ENCODE peak calls at places on chromosome 6, in seven cellular contexts. J is neuronal stem cell, G is Karpas-422, R is PC-3, K is IMR-90, T is A549, S is astrocyte. F is an unnamed sample. For H3K9me3 and H3K4me1, the result is how much of the 10 kb centered on the place peaks cover.

GRCh38 chr6:56637640-56638039 is 5.0 kb downstream of the DST start:
- DNase-seq in J (peak), G (peak), R (peak), K (peak), T (peak), S (peak), F (peak)

GRCh38 chr6:135233676-135234491 is 52.8 kb downstream of the MYB start:
- DNase-seq in J (no peak), G (no peak), R (no peak), K (no peak), T (no peak), S (no peak), F (no peak)

GRCh38 chr6:142900467-142900961 is 44.5 kb downstream of the HIVEP2 start:
- DNase-seq in J (no peak), G (no peak), R (no peak), K (no peak), T (no peak), S (peak), F (no peak)

GRCh38 chr6:18293192-18293904 is 29.0 kb upstream of the DEK start:
- DNase-seq in J (no peak), G (no peak), R (peak), K (peak), T (no peak), S (peak), F (peak)

GRCh38 chr6:150087336-150087735 is 18.4 kb upstream of the ULBP3 start:
- DNase-seq in J (no peak), G (no peak), R (no peak), K (no peak), T (no peak), S (no peak), F (no peak)

GRCh38 chr6:148342146-148343027 is at the start of gene SASH1:
- DNase-seq in J (peak), G (peak), R (peak), K (peak), T (peak), S (peak), F (peak)

GRCh38 chr6:168386973-168387372 is 54.0 kb upstream of the SMOC2 start:
- DNase-seq in J (no peak), G (no peak), R (no peak), K (no peak), T (no peak), S (no peak), F (no peak)

GRCh38 chr6:35960192-35960591 is 39.3 kb upstream of the SRPK1 start:
- DNase-seq in J (no peak), G (no peak), R (no peak), K (peak), T (no peak), S (peak), F (no peak)

GRCh38 chr6:169829786-169830185 is 78.4 kb downstream of the ERMARD start:
- DNase-seq in J (no peak), G (no peak), R (peak), K (no peak), T (no peak), S (no peak), F (no peak)

GRCh38 chr6:170440437-170440836 is 112.7 kb downstream of the PSMB1 start:
- DNase-seq in J (no peak), G (no peak), R (no peak), K (no peak), T (no peak), S (no peak), F (no peak)

GRCh38 chr6:168546173-168546572 is 105.2 kb downstream of the SMOC2 start:
- DNase-seq in J (no peak), G (no peak), R (no peak), K (no peak), T (no peak), S (no peak), F (no peak)

GRCh38 chr6:104414723-104415122 is 445.0 kb downstream of the HACE1 start:
- DNase-seq in J (no peak), G (no peak), R (peak), K (no peak), T (no peak), S (no peak), F (no peak)

GRCh38 chr6:15256538-15257222 is 10.8 kb downstream of the JARID2 start:
- DNase-seq in J (no peak), G (no peak), R (no peak), K (no peak), T (no peak), S (peak), F (no peak)

GRCh38 chr6:69231983-69232382 is 564.8 kb downstream of the LMBRD1 start:
- DNase-seq in J (no peak), G (no peak), R (no peak), K (no peak), T (no peak), S (no peak), F (no peak)

GRCh38 chr6:6366778-6367177 is 46.3 kb upstream of the F13A1 start:
- DNase-seq in J (no peak), G (no peak), R (no peak), K (no peak), T (no peak), S (no peak), F (no peak)

GRCh38 chr6:43246301-43247114 is 3.2 kb downstream of the TTBK1 start:
- DNase-seq in J (peak), G (peak), R (no peak), K (no peak), T (peak), S (no peak), F (peak)

GRCh38 chr6:11978169-11978987 is 33.7 kb upstream of the HIVEP1 start:
- DNase-seq in J (no peak), G (no peak), R (no peak), K (no peak), T (no peak), S (peak), F (no peak)

GRCh38 chr6:53359843-53360834 is 11.4 kb upstream of the ELOVL5 start:
- DNase-seq in J (no peak), G (no peak), R (no peak), K (peak), T (peak), S (peak), F (peak)

GRCh38 chr6:2099870-2100269 is 145.5 kb downstream of the GMDS start:
- DNase-seq in J (no peak), G (no peak), R (no peak), K (no peak), T (no peak), S (no peak), F (no peak)

GRCh38 chr6:52423971-52424381 is 3.8 kb downstream of the EFHC1 start:
- DNase-seq in J (no peak), G (no peak), R (peak), K (peak), T (no peak), S (peak), F (no peak)

GRCh38 chr6:14559754-14560527 is 442.4 kb downstream of the CD83 start:
- DNase-seq in J (no peak), G (no peak), R (peak), K (peak), T (peak), S (no peak), F (peak)

GRCh38 chr6:14915888-14916832 is 329.7 kb upstream of the JARID2 start:
- DNase-seq in J (no peak), G (no peak), R (no peak), K (no peak), T (no peak), S (no peak), F (no peak)

GRCh38 chr6:3571206-3571815 is 114.5 kb upstream of the SLC22A23 start:
- DNase-seq in J (no peak), G (no peak), R (no peak), K (no peak), T (no peak), S (no peak), F (no peak)

GRCh38 chr6:21949211-21949801 is 347.5 kb downstream of the PRL start:
- DNase-seq in J (no peak), G (no peak), R (no peak), K (peak), T (no peak), S (peak), F (peak)

GRCh38 chr6:74638467-74638866 is 567.4 kb downstream of the COL12A1 start:
- DNase-seq in J (no peak), G (no peak), R (no peak), K (no peak), T (no peak), S (no peak), F (no peak)

GRCh38 chr6:116536216-116536621 is 9.3 kb downstream of the TRAPPC3L start:
- DNase-seq in J (peak), G (peak), R (peak), K (peak), T (peak), S (peak), F (peak)

GRCh38 chr6:84526631-84527030 is 237.8 kb downstream of the TBX18 start:
- DNase-seq in J (no peak), G (no peak), R (no peak), K (no peak), T (no peak), S (no peak), F (no peak)

GRCh38 chr6:89243331-89243629 is 26.1 kb upstream of the GABRR1 start:
- DNase-seq in J (no peak), G (no peak), R (no peak), K (no peak), T (no peak), S (no peak), F (no peak)

GRCh38 chr6:3263091-3263490 is 4.3 kb downstream of the PSMG4 start:
- DNase-seq in J (no peak), G (no peak), R (no peak), K (peak), T (no peak), S (no peak), F (no peak)

GRCh38 chr6:164069352-164070022 is 655.0 kb downstream of the QKI start:
- DNase-seq in J (peak), G (no peak), R (no peak), K (no peak), T (no peak), S (peak), F (no peak)

GRCh38 chr6:156849806-156850205 is 72.6 kb downstream of the ARID1B start:
- DNase-seq in J (no peak), G (peak), R (no peak), K (no peak), T (no peak), S (no peak), F (no peak)

GRCh38 chr6:130134594-130134993 is 88.2 kb downstream of the SAMD3 start:
- DNase-seq in J (no peak), G (no peak), R (no peak), K (peak), T (no peak), S (no peak), F (peak)

GRCh38 chr6:134114918-134115714 is 62.7 kb upstream of the SLC2A12 start:
- DNase-seq in J (no peak), G (no peak), R (no peak), K (no peak), T (no peak), S (no peak), F (no peak)

GRCh38 chr6:24125980-24126379 is at the start of gene NRSN1:
- DNase-seq in J (peak), G (no peak), R (no peak), K (no peak), T (no peak), S (no peak), F (peak)

GRCh38 chr6:28738396-28738765 is 185.4 kb downstream of the TRIM27 start:
- DNase-seq in J (no peak), G (no peak), R (no peak), K (no peak), T (no peak), S (no peak), F (no peak)
- H3K9me3 ChIP-seq in J (under half), G (under half), R (under half), K (under half), T (under half), S (under half), F (under half)

GRCh38 chr6:128513878-128514277 is 6.5 kb downstream of the PTPRK start:
- DNase-seq in J (no peak), G (no peak), R (no peak), K (no peak), T (no peak), S (no peak), F (no peak)

GRCh38 chr6:128517124-128517523 is 3.3 kb downstream of the PTPRK start:
- DNase-seq in J (no peak), G (no peak), R (no peak), K (no peak), T (no peak), S (no peak), F (no peak)

GRCh38 chr6:128518531-128519131 is 1.8 kb downstream of the PTPRK start:
- DNase-seq in J (no peak), G (no peak), R (peak), K (no peak), T (no peak), S (no peak), F (no peak)

GRCh38 chr6:128515550-128516513 is 4.6 kb downstream of the PTPRK start:
- DNase-seq in J (no peak), G (no peak), R (peak), K (peak), T (no peak), S (peak), F (no peak)

GRCh38 chr6:128516514-128516898 is 3.9 kb downstream of the PTPRK start:
- DNase-seq in J (no peak), G (no peak), R (peak), K (peak), T (no peak), S (no peak), F (peak)
- H3K4me2 ChIP-seq in J (no peak), G (no peak), R (peak), K (peak), T (peak), S (peak), F (peak)

DNA sequence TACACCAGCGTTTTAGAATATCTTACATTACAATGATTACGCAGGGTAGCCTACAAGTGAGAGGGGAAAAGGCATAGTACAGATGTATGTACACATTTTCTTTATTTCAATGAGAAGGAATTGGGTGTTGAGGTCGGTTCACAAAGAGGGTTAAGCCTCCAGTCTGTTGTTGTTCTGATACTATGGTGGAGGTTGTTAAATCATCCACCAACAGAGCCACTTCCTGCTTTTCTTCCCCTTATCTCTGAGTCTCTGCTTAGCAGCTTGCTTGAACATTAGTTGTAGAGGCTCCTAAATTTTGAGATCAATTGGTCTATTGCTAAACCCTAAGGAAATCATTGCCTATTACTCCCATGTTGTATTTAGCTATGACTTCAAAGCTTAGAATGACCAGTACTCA is 7.3 kb downstream of the RGS17 start:
- DNase-seq in J (no peak), G (no peak), R (no peak), K (no peak), T (no peak), S (no peak), F (no peak)
- H3K4me1 ChIP-seq in J (under half), G (under half), R (under half), K (under half), T (under half), S (under half), F (under half)

GRCh38 chr6:9197726-9198125 is 762.4 kb upstream of the SLC35B3 start:
- DNase-seq in J (no peak), G (no peak), R (no peak), K (no peak), T (no peak), S (no peak), F (no peak)

GRCh38 chr6:9200712-9201111 is 765.4 kb upstream of the SLC35B3 start:
- DNase-seq in J (no peak), G (no peak), R (no peak), K (no peak), T (no peak), S (no peak), F (no peak)

GRCh38 chr6:9192405-9192909 is 757.1 kb upstream of the SLC35B3 start:
- DNase-seq in J (no peak), G (no peak), R (peak), K (no peak), T (peak), S (no peak), F (no peak)

GRCh38 chr6:9195322-9195721 is 760.0 kb upstream of the SLC35B3 start:
- DNase-seq in J (no peak), G (no peak), R (no peak), K (no peak), T (no peak), S (no peak), F (no peak)
- H3K9me3 ChIP-seq in J (under half), G (under half), R (under half), K (under half), T (under half), S (under half), F (under half)

GRCh38 chr6:38955876-38956275 is 92.7 kb upstream of the GLP1R start:
- DNase-seq in J (no peak), G (no peak), R (no peak), K (no peak), T (no peak), S (no peak), F (no peak)

GRCh38 chr6:38959138-38959537 is 89.4 kb upstream of the GLP1R start:
- DNase-seq in J (no peak), G (no peak), R (no peak), K (no peak), T (no peak), S (no peak), F (no peak)

GRCh38 chr6:38957426-38957825 is 91.2 kb upstream of the GLP1R start:
- DNase-seq in J (no peak), G (no peak), R (peak), K (no peak), T (no peak), S (no peak), F (no peak)
- H3K4me2 ChIP-seq in J (no peak), G (no peak), R (no peak), K (no peak), T (no peak), S (no peak), F (no peak)

GRCh38 chr6:31622678-31623077 is 2.2 kb downstream of the PRRC2A start:
- DNase-seq in J (no peak), G (peak), R (peak), K (no peak), T (no peak), S (no peak), F (no peak)

GRCh38 chr6:31621320-31621939 is 915 bp downstream of the PRRC2A start:
- DNase-seq in J (no peak), G (peak), R (no peak), K (no peak), T (no peak), S (no peak), F (no peak)

GRCh38 chr6:31621991-31622390 is 1.5 kb downstream of the PRRC2A start:
- DNase-seq in J (no peak), G (no peak), R (peak), K (no peak), T (no peak), S (no peak), F (no peak)

GRCh38 chr6:31619805-31620585 is 520 bp upstream of the PRRC2A start:
- DNase-seq in J (peak), G (peak), R (peak), K (peak), T (peak), S (peak), F (peak)

GRCh38 chr6:31620586-31621319 is at the start of gene PRRC2A:
- DNase-seq in J (no peak), G (peak), R (no peak), K (peak), T (peak), S (no peak), F (peak)
- H3K4me1 ChIP-seq in J (under half), G (under half), R (under half), K (under half), T (under half), S (under half), F (under half)

GRCh38 chr6:67881706-67882065 is 753.4 kb upstream of the ADGRB3 start:
- DNase-seq in J (no peak), G (no peak), R (no peak), K (no peak), T (no peak), S (no peak), F (no peak)
- H3K9me3 ChIP-seq in J (under half), G (under half), R (under half), K (under half), T (under half), S (under half), F (under half)

DNA sequence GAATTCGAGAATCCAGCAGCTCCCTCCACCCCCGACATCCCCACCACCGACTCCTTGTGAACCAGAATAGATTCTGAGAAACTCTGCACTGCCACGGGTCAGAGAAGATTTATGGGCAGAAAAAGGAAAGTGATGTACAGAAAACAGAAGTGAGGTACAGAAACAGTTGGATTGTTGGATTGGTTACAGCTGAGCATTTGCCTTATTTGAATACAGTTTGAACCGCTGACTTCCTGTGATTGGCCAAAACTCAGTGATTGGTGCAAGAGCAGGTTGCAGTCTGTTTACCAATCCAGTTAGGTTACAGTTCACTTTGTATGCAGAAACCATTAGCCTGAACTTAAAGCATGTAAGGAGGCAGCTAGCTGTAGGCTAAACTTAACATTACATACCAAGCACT is 131.2 kb upstream of the HDDC2 start:
- DNase-seq in J (no peak), G (no peak), R (no peak), K (no peak), T (no peak), S (no peak), F (no peak)
- H3K4me2 ChIP-seq in J (no peak), G (no peak), R (no peak), K (no peak), T (no peak), S (no peak), F (no peak)

F was measured in hepatocyte.